ENCODE peak calls at places on chromosomes 13 and 19, in six cellular contexts. K is heart left ventricle, T is neural progenitor cell, P is tibial artery, N is suprapubic skin, Y is PC-3. Q is an unnamed sample.

GRCh38 chr13:53064721-53065120 is 36.1 kb downstream of the OLFM4 start:
- DNase-seq in K (no peak), T (no peak), P (no peak), N (no peak), Y (no peak), Q (no peak)

GRCh38 chr13:27192896-27193295 is 21.3 kb upstream of the USP12 start:
- DNase-seq in K (no peak), T (no peak), P (no peak), N (no peak), Y (no peak), Q (no peak)

GRCh38 chr19:30070198-30070969 is 128.3 kb downstream of the URI1 start:
- DNase-seq in K (no peak), T (peak; percentile 95), P (peak; percentile 62), N (peak; percentile 44), Y (no peak), Q (no peak)

GRCh38 chr19:49442354-49442753 is 1.0 kb upstream of the SLC17A7 start:
- DNase-seq in K (peak; percentile 52), T (peak; percentile 67), P (peak; percentile 79), N (peak; percentile 89), Y (peak; percentile 20), Q (no peak)

GRCh38 chr19:32671883-32672282 is 3.1 kb downstream of the ANKRD27 start:
- DNase-seq in K (no peak), T (no peak), P (no peak), N (no peak), Y (no peak), Q (no peak)

GRCh38 chr13:94311893-94312292 is 167.6 kb downstream of the DCT start:
- DNase-seq in K (no peak), T (no peak), P (no peak), N (no peak), Y (no peak), Q (no peak)

GRCh38 chr19:49512970-49513745 is 697 bp downstream of the FCGRT start:
- DNase-seq in K (peak; percentile 55), T (peak; percentile 80), P (no peak), N (no peak), Y (no peak), Q (no peak)

GRCh38 chr19:41218615-41219507 is at the start of gene AXL:
- DNase-seq in K (peak; percentile 67), T (peak; percentile 94), P (peak; percentile 97), N (peak; percentile 93), Y (peak; percentile 56), Q (peak; percentile 67)

GRCh38 chr13:112767506-112768471 is 78.0 kb downstream of the ATP11A start:
- DNase-seq in K (no peak), T (no peak), P (peak; percentile 75), N (no peak), Y (no peak), Q (peak; percentile 63)

GRCh38 chr19:50870417-50871089 is 2.7 kb upstream of the KLK2 start:
- DNase-seq in K (no peak), T (peak; percentile 5), P (no peak), N (no peak), Y (no peak), Q (no peak)

GRCh38 chr19:49690656-49691242 is at the start of gene CPT1C:
- DNase-seq in K (peak; percentile 83), T (peak; percentile 95), P (peak; percentile 86), N (peak; percentile 88), Y (peak; percentile 90), Q (peak; percentile 67)

GRCh38 chr19:48006762-48007161 is 12.3 kb downstream of the ELSPBP1 start:
- DNase-seq in K (no peak), T (no peak), P (no peak), N (no peak), Y (no peak), Q (no peak)

GRCh38 chr13:27170221-27170520 is 1.4 kb downstream of the USP12 start:
- DNase-seq in K (no peak), T (no peak), P (no peak), N (no peak), Y (peak; percentile 63), Q (no peak)

GRCh38 chr19:3366104-3366760 is at the start of gene NFIC:
- DNase-seq in K (peak; percentile 90), T (peak; percentile 54), P (peak; percentile 93), N (peak; percentile 90), Y (peak; percentile 50), Q (peak; percentile 75)

GRCh38 chr19:40578442-40578908 is 1.8 kb downstream of the SHKBP1 start:
- DNase-seq in K (no peak), T (peak; percentile 72), P (no peak), N (no peak), Y (peak; percentile 23), Q (no peak)

GRCh38 chr13:99431927-99432636 is 69.2 kb upstream of the TM9SF2 start:
- DNase-seq in K (no peak), T (no peak), P (no peak), N (no peak), Y (no peak), Q (no peak)

GRCh38 chr19:52992109-52993004 is 21.4 kb upstream of the ERVV-1 start:
- DNase-seq in K (peak; percentile 37), T (peak; percentile 41), P (peak; percentile 67), N (peak; percentile 68), Y (no peak), Q (no peak)

GRCh38 chr13:34356686-34357434 is 538.9 kb downstream of the RFC3 start:
- DNase-seq in K (no peak), T (no peak), P (no peak), N (no peak), Y (no peak), Q (no peak)

GRCh38 chr13:75050419-75051066 is 431.4 kb downstream of the TBC1D4 start:
- DNase-seq in K (no peak), T (no peak), P (no peak), N (no peak), Y (no peak), Q (no peak)

GRCh38 chr13:44449999-44450821 is 76.6 kb downstream of the SERP2 start:
- DNase-seq in K (no peak), T (no peak), P (no peak), N (no peak), Y (peak; percentile 74), Q (no peak)

GRCh38 chr13:80363890-80364503 is 23.1 kb upstream of the SPRY2 start:
- DNase-seq in K (no peak), T (peak; percentile 47), P (no peak), N (no peak), Y (peak; percentile 49), Q (no peak)

GRCh38 chr19:43578787-43579186 is 3.2 kb downstream of the PINLYP start:
- DNase-seq in K (no peak), T (no peak), P (no peak), N (no peak), Y (no peak), Q (no peak)

GRCh38 chr19:43575156-43575950 is at the start of the genes PINLYP and XRCC1:
- DNase-seq in K (peak; percentile 99), T (peak; percentile 99), P (peak; percentile 99), N (peak; percentile 98), Y (peak; percentile 97), Q (peak; percentile 97)

GRCh38 chr19:43575955-43576451 is 402 bp downstream of the PINLYP start:
- DNase-seq in K (no peak), T (no peak), P (no peak), N (no peak), Y (no peak), Q (no peak)

GRCh38 chr19:43574424-43575155 is 737 bp downstream of the XRCC1 start:
- DNase-seq in K (no peak), T (peak; percentile 38), P (no peak), N (no peak), Y (no peak), Q (no peak)

GRCh38 chr19:43576479-43576878 is 878 bp downstream of the PINLYP start:
- DNase-seq in K (no peak), T (no peak), P (no peak), N (no peak), Y (no peak), Q (no peak)
- H3K27ac ChIP-seq in K (no peak overlapping the region), T (no peak overlapping the region), P (no peak overlapping the region), N (peak overlapping the region; percentile 74), Y (no peak overlapping the region), Q (no peak overlapping the region)

GRCh38 chr19:1265611-1266115 is 3.5 kb upstream of the CIRBP start:
- DNase-seq in K (peak; percentile 89), T (no peak), P (peak; percentile 95), N (peak; percentile 95), Y (peak; percentile 52), Q (no peak)
- H3K4me1 ChIP-seq in K (peaks cover 55% of the 10 kb centered on the region), T (peaks cover 60% of the 10 kb centered on the region), P (peaks cover 81% of the 10 kb centered on the region), N (peaks cover 88% of the 10 kb centered on the region), Y (peaks cover 61% of the 10 kb centered on the region), Q (peaks cover 38% of the 10 kb centered on the region)

DNA sequence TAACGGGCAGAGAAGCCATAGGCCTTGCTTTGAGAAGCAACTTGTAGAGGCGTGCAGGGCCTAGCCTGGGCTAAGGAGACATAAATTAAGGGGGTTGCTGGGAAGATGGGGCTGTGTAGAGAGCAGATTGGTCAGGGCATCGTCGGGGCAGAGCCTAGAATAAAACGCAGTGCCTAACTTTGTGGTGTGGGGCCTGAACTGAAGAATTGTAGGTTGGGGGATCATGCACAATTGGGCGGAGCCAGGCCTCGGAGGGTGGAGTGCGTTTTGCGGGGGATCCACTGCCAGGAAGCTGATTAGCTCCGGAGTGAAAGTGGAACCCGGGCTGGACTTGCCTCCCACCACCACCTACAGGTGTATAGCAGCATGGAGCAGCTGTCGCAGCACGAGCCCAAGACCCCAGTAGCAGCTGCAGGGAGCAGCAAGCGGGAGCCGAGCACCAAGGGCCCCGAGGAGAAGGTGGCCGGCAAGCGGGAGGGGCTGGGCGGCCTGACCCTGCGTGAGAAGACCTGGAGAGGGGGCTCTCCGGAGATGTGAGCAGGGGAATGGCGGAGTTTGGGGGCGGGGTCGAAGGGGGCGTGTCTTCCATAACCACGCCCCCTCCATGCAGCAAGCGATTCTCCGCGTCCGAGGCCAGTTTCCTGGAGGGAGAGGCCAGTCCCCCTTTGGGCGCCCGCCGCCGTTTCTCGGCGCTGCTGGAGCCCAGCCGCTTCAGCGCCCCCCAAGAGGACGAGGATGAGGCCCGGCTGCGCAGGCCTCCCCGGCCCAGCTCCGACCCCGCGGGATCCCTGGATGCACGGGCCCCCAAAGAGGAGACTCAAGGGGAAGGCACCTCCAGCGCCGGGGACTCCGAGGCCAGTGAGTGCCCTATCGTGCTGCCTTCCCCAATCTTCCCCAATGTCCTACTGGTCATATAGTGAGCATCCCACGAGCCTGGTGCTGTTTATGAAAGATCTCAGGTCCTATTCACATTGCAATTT is 13.8 kb downstream of the DNASE2 start:
- DNase-seq in K (peak; percentile 55), T (peak; percentile 93), P (no peak), N (peak; percentile 75), Y (no peak), Q (no peak)
- TF ChIP-seq CTCF in K (no peak), T (peak; percentile 31), P (no peak), N (no peak), Y (no peak), Q (no peak)

DNA sequence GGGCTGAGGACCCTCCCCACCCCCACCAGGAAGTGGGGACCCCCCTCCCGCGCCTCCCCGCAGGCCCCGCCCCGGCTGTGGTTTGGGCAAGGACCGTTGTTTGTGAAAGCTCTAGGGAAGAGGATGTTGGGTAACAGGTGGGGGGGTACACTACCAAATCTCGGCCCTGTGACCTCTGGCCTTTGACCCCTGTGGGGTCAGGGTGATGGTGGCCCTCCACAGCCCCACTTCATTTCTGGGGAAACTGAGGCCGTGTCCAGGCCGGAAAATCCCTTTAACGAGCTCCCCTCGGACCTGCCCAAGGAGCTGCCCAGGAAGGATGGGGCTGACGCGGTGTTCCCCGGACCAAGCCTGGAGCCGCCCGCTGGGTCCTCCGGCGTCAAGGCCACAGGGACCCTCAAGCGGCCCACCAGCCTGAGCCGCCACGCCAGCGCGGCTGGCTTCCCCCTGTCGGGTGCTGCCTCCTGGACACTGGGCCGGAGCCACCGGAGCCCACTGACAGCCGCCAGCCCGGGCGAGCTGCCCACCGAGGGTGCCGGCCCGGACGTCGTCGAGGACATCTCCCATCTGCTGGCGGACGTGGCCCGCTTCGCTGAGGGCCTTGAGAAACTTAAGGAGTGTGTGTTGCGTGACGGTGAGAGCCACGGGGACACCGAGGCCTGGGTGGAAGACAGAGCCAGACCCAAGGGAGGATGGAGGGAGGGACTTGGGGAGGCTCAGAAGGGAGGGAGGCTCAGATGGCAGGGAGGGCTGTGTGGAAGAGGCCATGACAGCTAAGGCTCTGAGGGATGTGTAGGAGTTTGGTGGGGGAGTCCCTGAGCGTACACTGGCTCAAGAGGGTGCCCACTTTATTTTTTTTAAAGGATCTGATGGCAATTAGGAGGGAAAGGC is 1.4 kb downstream of the ARHGAP45 start:
- DNase-seq in K (peak; percentile 51), T (no peak), P (no peak), N (peak; percentile 76), Y (no peak), Q (no peak)
- H3K27ac ChIP-seq in K (no peak overlapping the region), T (no peak overlapping the region), P (no peak overlapping the region), N (peak overlapping the region; percentile 26), Y (no peak overlapping the region), Q (peak overlapping the region; percentile 43)